ENCODE peak calls at places on chromosome 22, in four cellular contexts. One of them, this sample, is unnamed. For H3K9me3, the result is how much of the 10 kb centered on the place peaks cover.

GRCh38 chr22:22025320-22026156 is 43.0 kb upstream of the TOP3B start:
- DNase-seq in HCT116: no peak
- DNase-seq in uterus: no peak
- DNase-seq in ovary: no peak
- DNase-seq in this sample: no peak

GRCh38 chr22:45216133-45217003 is 24.3 kb downstream of the KIAA0930 start:
- DNase-seq in HCT116: no peak
- DNase-seq in ovary: no peak
- DNase-seq in uterus: no peak
- DNase-seq in this sample: no peak

GRCh38 chr22:17831527-17832251 is 57.4 kb upstream of the BID start:
- DNase-seq in uterus: peak
- DNase-seq in HCT116: no peak
- DNase-seq in ovary: peak
- DNase-seq in this sample: no peak

GRCh38 chr22:27903805-27904473 is 15.1 kb downstream of the PITPNB start:
- DNase-seq in HCT116: no peak
- DNase-seq in ovary: no peak
- DNase-seq in uterus: no peak
- DNase-seq in this sample: no peak

GRCh38 chr22:18947905-18948304 is 11.8 kb upstream of the PRODH start:
- DNase-seq in ovary: no peak
- DNase-seq in uterus: peak
- DNase-seq in HCT116: no peak
- DNase-seq in this sample: peak

GRCh38 chr22:35454416-35455054 is 54.6 kb downstream of the MCM5 start:
- DNase-seq in HCT116: no peak
- DNase-seq in uterus: no peak
- DNase-seq in ovary: no peak
- DNase-seq in this sample: peak

GRCh38 chr22:47613606-47614350 is 851.3 kb downstream of the TBC1D22A start:
- DNase-seq in uterus: no peak
- DNase-seq in ovary: no peak
- DNase-seq in HCT116: no peak
- DNase-seq in this sample: no peak

GRCh38 chr22:42939941-42940653 is 74.9 kb downstream of the PACSIN2 start:
- DNase-seq in HCT116: peak
- DNase-seq in uterus: no peak
- DNase-seq in ovary: no peak
- DNase-seq in this sample: peak

GRCh38 chr22:29310065-29310862 is 3.8 kb downstream of the GAS2L1 start:
- DNase-seq in uterus: peak
- DNase-seq in ovary: no peak
- DNase-seq in HCT116: no peak
- DNase-seq in this sample: no peak

GRCh38 chr22:20192293-20192971 is 41.6 kb upstream of the CCDC188 start:
- DNase-seq in ovary: no peak
- DNase-seq in HCT116: no peak
- DNase-seq in uterus: no peak
- DNase-seq in this sample: no peak

GRCh38 chr22:35627267-35628041 is 10.3 kb upstream of the MB start:
- DNase-seq in uterus: peak
- DNase-seq in ovary: peak
- DNase-seq in HCT116: peak
- DNase-seq in this sample: peak

GRCh38 chr22:29208879-29209623 is 3.4 kb downstream of the EMID1 start:
- DNase-seq in HCT116: no peak
- DNase-seq in ovary: no peak
- DNase-seq in uterus: no peak
- DNase-seq in this sample: no peak

GRCh38 chr22:37481347-37481907 is 4.8 kb downstream of the MFNG start:
- DNase-seq in uterus: no peak
- DNase-seq in ovary: no peak
- DNase-seq in HCT116: no peak
- DNase-seq in this sample: no peak

GRCh38 chr22:46042786-46043185 is 65.8 kb upstream of the WNT7B start:
- DNase-seq in ovary: peak
- DNase-seq in uterus: peak
- DNase-seq in HCT116: no peak
- DNase-seq in this sample: no peak

GRCh38 chr22:35521358-35522264 is 19.0 kb upstream of the RASD2 start:
- DNase-seq in HCT116: no peak
- DNase-seq in ovary: no peak
- DNase-seq in uterus: no peak
- DNase-seq in this sample: no peak

GRCh38 chr22:35421121-35421520 is 21.2 kb downstream of the MCM5 start:
- DNase-seq in ovary: no peak
- DNase-seq in HCT116: no peak
- DNase-seq in uterus: no peak
- DNase-seq in this sample: no peak

GRCh38 chr22:36946436-36947158 is 33.2 kb downstream of the CSF2RB start:
- DNase-seq in uterus: no peak
- DNase-seq in HCT116: no peak
- DNase-seq in ovary: no peak
- DNase-seq in this sample: no peak

GRCh38 chr22:46131151-46131587 is 19.2 kb upstream of the PPARA start:
- DNase-seq in ovary: no peak
- DNase-seq in HCT116: no peak
- DNase-seq in uterus: no peak
- DNase-seq in this sample: no peak

GRCh38 chr22:35425971-35426800 is 26.2 kb downstream of the MCM5 start:
- DNase-seq in HCT116: no peak
- DNase-seq in uterus: no peak
- DNase-seq in ovary: no peak
- DNase-seq in this sample: no peak

GRCh38 chr22:41621911-41622179 is 750 bp downstream of the XRCC6 start:
- DNase-seq in ovary: no peak
- DNase-seq in HCT116: no peak
- DNase-seq in uterus: no peak
- DNase-seq in this sample: no peak

GRCh38 chr22:41625577-41625976 is 4.5 kb downstream of the XRCC6 start:
- DNase-seq in HCT116: no peak
- DNase-seq in ovary: no peak
- DNase-seq in uterus: no peak
- DNase-seq in this sample: no peak

GRCh38 chr22:41621099-41621910 is at the start of gene XRCC6:
- DNase-seq in HCT116: peak
- DNase-seq in ovary: peak
- DNase-seq in uterus: peak
- DNase-seq in this sample: peak

GRCh38 chr22:41619979-41620645 is 731 bp downstream of the DESI1 start:
- DNase-seq in uterus: peak
- DNase-seq in HCT116: no peak
- DNase-seq in ovary: peak
- DNase-seq in this sample: peak

GRCh38 chr22:41620646-41621098 is at the start of gene DESI1:
- DNase-seq in uterus: no peak
- DNase-seq in ovary: no peak
- DNase-seq in HCT116: no peak
- DNase-seq in this sample: peak
- TF ChIP-seq POLR2A in uterus: no peak
- TF ChIP-seq POLR2A in ovary: no peak
- TF ChIP-seq POLR2A in HCT116: peak
- TF ChIP-seq POLR2A in this sample: peak

GRCh38 chr22:49195636-49196035 is 632.0 kb downstream of the BRD1 start:
- DNase-seq in uterus: no peak
- DNase-seq in ovary: no peak
- DNase-seq in HCT116: no peak
- DNase-seq in this sample: no peak
- H3K9me3 ChIP-seq in uterus: under half
- H3K9me3 ChIP-seq in ovary: under half
- H3K9me3 ChIP-seq in HCT116: under half
- H3K9me3 ChIP-seq in this sample: under half

DNA sequence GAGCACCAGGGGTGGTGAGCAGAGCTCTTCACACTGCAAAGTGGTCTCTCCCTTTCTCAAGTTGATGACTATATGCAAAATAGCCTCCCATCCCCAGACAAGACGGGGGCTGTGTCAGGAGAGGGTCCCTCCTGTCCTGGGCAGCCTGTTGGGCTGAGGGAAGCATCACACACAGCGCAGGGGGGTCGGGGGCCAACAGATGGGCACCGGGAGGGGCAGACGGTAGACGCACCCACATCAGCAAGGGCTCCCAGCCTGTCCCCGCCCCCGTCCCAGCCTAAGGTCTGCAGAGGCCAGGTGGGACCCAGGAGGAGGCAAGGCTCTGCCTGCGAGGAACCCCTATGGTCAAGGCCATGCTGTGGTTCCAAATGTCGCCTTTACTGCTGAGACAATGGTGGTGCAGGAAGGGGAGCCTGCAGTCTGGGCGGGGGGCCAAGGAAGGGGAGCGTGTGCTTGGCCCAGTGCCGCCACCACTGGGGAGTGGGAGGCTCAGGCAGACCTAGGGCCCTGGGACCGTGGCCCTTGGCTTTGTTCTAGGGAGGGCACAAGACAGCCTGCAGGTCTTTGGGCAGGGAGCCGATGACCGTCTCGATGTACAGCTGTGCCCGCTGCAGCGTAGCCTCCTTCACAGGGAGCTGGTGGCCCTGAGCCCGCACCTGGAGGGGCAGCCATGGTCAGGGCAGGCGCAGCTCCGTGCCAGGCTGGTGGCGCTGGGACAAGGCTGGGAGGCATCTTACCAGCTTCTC is 4.3 kb upstream of the PLXNB2 start:
- DNase-seq in ovary: no peak
- DNase-seq in HCT116: no peak
- DNase-seq in uterus: no peak
- DNase-seq in this sample: no peak
- H3K4me3 ChIP-seq in ovary: no peak
- H3K4me3 ChIP-seq in HCT116: no peak
- H3K4me3 ChIP-seq in uterus: no peak
- H3K4me3 ChIP-seq in this sample: no peak

GRCh38 chr22:32423664-32424063 is 11.6 kb upstream of the RTCB start:
- DNase-seq in ovary: no peak
- DNase-seq in HCT116: no peak
- DNase-seq in uterus: no peak
- DNase-seq in this sample: no peak
- TF ChIP-seq POLR2A in ovary: no peak
- TF ChIP-seq POLR2A in HCT116: no peak
- TF ChIP-seq POLR2A in uterus: no peak
- TF ChIP-seq POLR2A in this sample: no peak

DNA sequence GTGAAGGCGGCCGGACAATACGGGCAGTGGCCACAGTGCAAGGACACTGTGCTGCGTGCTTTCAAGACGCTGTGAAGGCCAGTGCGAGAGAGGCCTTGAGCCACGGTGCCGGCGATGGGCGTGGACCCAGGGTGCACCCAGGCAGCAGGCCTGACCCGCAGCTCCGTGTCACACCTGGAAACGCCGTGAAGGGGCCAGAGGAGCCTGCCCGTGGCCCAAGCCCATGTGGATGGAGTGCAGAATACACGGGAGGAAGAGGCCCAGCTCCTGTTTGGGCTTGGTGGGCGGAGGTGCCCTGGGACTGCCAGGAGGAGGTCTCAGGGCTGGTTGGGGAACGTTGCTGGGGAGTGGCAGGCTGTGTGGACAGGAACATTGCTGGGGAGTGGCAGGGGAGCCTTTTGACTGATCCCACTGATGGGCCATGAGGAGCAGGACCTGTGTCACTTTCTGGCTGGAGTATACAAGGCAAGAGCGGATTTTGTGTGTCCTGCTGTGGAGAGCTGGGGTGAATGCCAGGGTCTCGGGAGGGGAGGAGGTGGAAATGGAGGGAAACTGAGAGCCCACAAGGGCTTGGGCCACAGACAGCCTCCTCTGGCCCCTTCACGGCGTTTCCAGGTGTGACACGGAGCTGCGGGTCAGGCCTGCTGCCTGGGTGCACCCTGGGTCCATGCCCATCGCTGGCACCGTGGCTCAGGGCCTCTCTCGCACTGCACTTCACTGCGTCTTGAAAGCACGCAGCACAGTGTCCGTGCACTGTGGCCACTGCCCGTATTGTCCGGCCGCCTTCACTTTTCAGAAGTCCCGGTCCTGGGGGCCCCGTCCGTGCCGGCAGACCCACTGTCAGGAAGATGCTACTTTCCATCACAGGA is 925.4 kb downstream of the BRD1 start:
- DNase-seq in uterus: no peak
- DNase-seq in ovary: no peak
- DNase-seq in HCT116: no peak
- DNase-seq in this sample: no peak
- H3K9me3 ChIP-seq in uterus: under half
- H3K9me3 ChIP-seq in ovary: under half
- H3K9me3 ChIP-seq in HCT116: under half
- H3K9me3 ChIP-seq in this sample: under half